ENCODE peak calls at places on chromosomes 7 and 10, in nine cellular contexts. P is DND-41; H is lung; D is fibroblast of lung; F is aorta; M is GM23248; W is lower lobe of right lung; S is CD8-positive, alpha-beta memory T cell; Q is OCI-LY7. C is an unnamed sample.

GRCh38 chr7:42720871-42721835 is 190.7 kb downstream of the C7orf25 start:
- DNase-seq in P (no peak), H (no peak), D (no peak), F (no peak), M (no peak), W (no peak), S (no peak), Q (no peak), C (no peak)

GRCh38 chr10:52870562-52870961 is 98.0 kb upstream of the MBL2 start:
- DNase-seq in P (no peak), H (no peak), D (no peak), F (no peak), M (no peak), W (no peak), S (no peak), Q (no peak), C (no peak)

GRCh38 chr7:83524286-83525075 is 124.5 kb downstream of the SEMA3E start:
- DNase-seq in P (no peak), H (no peak), D (no peak), F (no peak), M (no peak), W (no peak), S (no peak), Q (no peak), C (no peak)

GRCh38 chr10:93656155-93656554 is 43.8 kb downstream of the PDE6C start:
- DNase-seq in P (no peak), H (no peak), D (no peak), F (no peak), M (peak; percentile 22), W (no peak), S (no peak), Q (no peak), C (no peak)

GRCh38 chr7:50584793-50585399 is 19.7 kb upstream of the DDC start:
- DNase-seq in P (no peak), H (no peak), D (no peak), F (no peak), M (no peak), W (no peak), S (no peak), Q (no peak), C (no peak)

GRCh38 chr10:22437620-22438588 is 92.6 kb downstream of the SPAG6 start:
- DNase-seq in P (no peak), H (peak; percentile 34), D (no peak), F (no peak), M (peak; percentile 63), W (no peak), S (no peak), Q (no peak), C (no peak)

GRCh38 chr7:50351267-50351666 is 46.8 kb downstream of the IKZF1 start:
- DNase-seq in P (no peak), H (no peak), D (no peak), F (no peak), M (no peak), W (no peak), S (no peak), Q (no peak), C (peak; percentile 78)

GRCh38 chr7:26398436-26399308 is 107.0 kb downstream of the SNX10 start:
- DNase-seq in P (peak; percentile 16), H (peak; percentile 54), D (peak; percentile 30), F (peak; percentile 81), M (peak; percentile 73), W (peak; percentile 88), S (no peak), Q (peak; percentile 94), C (no peak)

GRCh38 chr10:77403761-77404160 is 233.8 kb downstream of the KCNMA1 start:
- DNase-seq in P (no peak), H (no peak), D (no peak), F (no peak), M (no peak), W (no peak), S (no peak), Q (no peak), C (no peak)

GRCh38 chr10:3054816-3055202 is 12.5 kb upstream of the PFKP start:
- DNase-seq in P (no peak), H (no peak), D (no peak), F (no peak), M (no peak), W (no peak), S (no peak), Q (no peak), C (no peak)

GRCh38 chr7:11021468-11021867 is 47.8 kb downstream of the PHF14 start:
- DNase-seq in P (no peak), H (no peak), D (no peak), F (no peak), M (no peak), W (no peak), S (no peak), Q (no peak), C (no peak)

GRCh38 chr7:122429926-122430325 is 125.4 kb upstream of the FEZF1 start:
- DNase-seq in P (no peak), H (no peak), D (no peak), F (no peak), M (no peak), W (no peak), S (no peak), Q (no peak), C (no peak)

GRCh38 chr10:15764867-15765454 is 45.2 kb upstream of the ITGA8 start:
- DNase-seq in P (no peak), H (no peak), D (no peak), F (no peak), M (no peak), W (no peak), S (no peak), Q (no peak), C (no peak)

GRCh38 chr10:17682236-17682946 is 38.4 kb downstream of the STAM start:
- DNase-seq in P (no peak), H (no peak), D (peak; percentile 12), F (no peak), M (no peak), W (no peak), S (no peak), Q (no peak), C (no peak)

GRCh38 chr7:110522751-110523200 is 568.2 kb upstream of the LRRN3 start:
- DNase-seq in P (peak; percentile 46), H (no peak), D (peak; percentile 11), F (no peak), M (peak; percentile 6), W (no peak), S (no peak), Q (no peak), C (no peak)

DNA sequence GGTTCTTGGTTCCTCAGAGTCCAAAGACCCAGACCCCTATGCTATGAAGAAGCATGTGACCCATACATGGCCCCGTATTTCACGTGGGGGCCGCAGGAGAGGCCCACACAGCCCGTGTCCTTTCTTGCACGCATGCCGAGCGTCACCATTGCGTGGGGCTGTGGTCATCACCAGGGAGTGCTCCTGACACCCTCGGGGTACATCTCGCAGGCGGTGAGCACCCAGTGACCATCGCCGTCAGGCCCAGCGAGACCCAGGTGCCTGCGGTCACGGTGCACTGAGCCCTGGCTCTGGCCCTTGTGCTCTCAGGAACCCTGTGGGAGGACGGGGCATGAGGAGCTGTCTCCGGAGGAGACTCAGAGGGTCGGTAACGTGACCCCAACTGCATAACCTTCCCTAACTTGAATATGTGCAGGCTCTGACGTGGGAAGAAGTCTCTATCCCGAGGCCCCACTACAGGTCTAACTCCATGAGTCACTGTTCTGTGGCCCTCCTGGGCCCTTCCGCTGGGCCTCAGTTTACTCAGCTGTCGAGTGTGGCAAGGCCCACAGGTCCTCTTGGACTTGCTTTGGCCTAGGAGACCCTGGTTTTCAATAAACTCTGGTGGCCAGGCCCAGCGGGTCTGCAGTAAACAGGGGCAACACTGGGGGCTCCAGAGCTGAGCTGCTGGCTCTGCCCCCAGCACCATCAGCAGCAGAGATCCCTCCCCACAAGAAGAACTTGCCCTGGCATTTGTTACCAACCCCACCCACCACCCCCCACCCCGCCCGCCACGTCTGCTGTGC is 503.9 kb downstream of the PTPRN2 start:
- DNase-seq in P (no peak), H (no peak), D (no peak), F (peak; percentile 11), M (no peak), W (no peak), S (no peak), Q (no peak), C (no peak)
- H3K9me3 ChIP-seq in P (no peaks in the 10 kb centered on the region), H (no peaks in the 10 kb centered on the region), D (no peaks in the 10 kb centered on the region), F (peaks cover 2% of the 10 kb centered on the region), M (no peaks in the 10 kb centered on the region), W (no peaks in the 10 kb centered on the region), S (no peaks in the 10 kb centered on the region), Q (no peaks in the 10 kb centered on the region), C (no peaks in the 10 kb centered on the region)

GRCh38 chr7:100626055-100626454 is 13.7 kb downstream of the MOSPD3 start:
- DNase-seq in P (no peak), H (no peak), D (no peak), F (no peak), M (no peak), W (no peak), S (no peak), Q (no peak), C (no peak)
- H3K27ac ChIP-seq in P (peak overlapping the region; percentile 19), H (no peak overlapping the region), D (no peak overlapping the region), F (no peak overlapping the region), M (no peak overlapping the region), W (no peak overlapping the region), S (no peak overlapping the region), Q (no peak overlapping the region), C (peak overlapping the region; percentile 84)

GRCh38 chr10:105605104-105605503 is 964.0 kb downstream of the SORCS3 start:
- DNase-seq in P (no peak), H (no peak), D (no peak), F (no peak), M (no peak), W (no peak), S (no peak), Q (no peak), C (no peak)
- H3K9me3 ChIP-seq in P (no peaks in the 10 kb centered on the region), H (peaks cover 4% of the 10 kb centered on the region), D (no peaks in the 10 kb centered on the region), F (no peaks in the 10 kb centered on the region), M (no peaks in the 10 kb centered on the region), W (no peaks in the 10 kb centered on the region), S (no peaks in the 10 kb centered on the region), Q (no peaks in the 10 kb centered on the region), C (no peaks in the 10 kb centered on the region)

GRCh38 chr10:102409604-102410426 is 8.8 kb downstream of the PSD start:
- DNase-seq in P (no peak), H (no peak), D (no peak), F (no peak), M (peak; percentile 40), W (no peak), S (no peak), Q (no peak), C (no peak)

GRCh38 chr10:102408728-102409603 is 9.6 kb downstream of the PSD start:
- DNase-seq in P (peak; percentile 54), H (no peak), D (peak; percentile 30), F (no peak), M (peak; percentile 73), W (peak; percentile 47), S (peak; percentile 49), Q (no peak), C (peak; percentile 82)

GRCh38 chr10:102408081-102408727 is 10.4 kb downstream of the PSD start:
- DNase-seq in P (no peak), H (no peak), D (no peak), F (no peak), M (peak; percentile 49), W (peak; percentile 22), S (no peak), Q (no peak), C (no peak)

GRCh38 chr10:102405632-102406031 is 10.1 kb downstream of the NFKB2 start:
- DNase-seq in P (peak; percentile 38), H (no peak), D (no peak), F (no peak), M (no peak), W (no peak), S (no peak), Q (no peak), C (no peak)

DNA sequence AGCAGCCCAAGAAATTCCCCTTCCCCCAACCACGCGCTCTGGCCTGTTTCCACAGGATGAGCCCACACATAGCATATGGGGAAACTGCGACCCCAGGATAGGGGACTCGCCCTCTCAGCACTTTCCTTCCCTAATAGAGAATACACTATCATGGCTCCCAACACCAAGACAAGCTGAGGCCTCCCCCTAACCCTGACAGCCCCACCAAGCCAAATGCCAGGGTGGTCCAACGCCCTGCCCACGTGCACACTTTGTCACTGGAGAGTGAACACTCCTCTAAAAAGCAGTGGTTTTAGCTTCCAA is 11.0 kb downstream of the PSD start:
- DNase-seq in P (no peak), H (no peak), D (no peak), F (no peak), M (no peak), W (no peak), S (no peak), Q (no peak), C (no peak)
- H3K27ac ChIP-seq in P (no peak overlapping the region), H (no peak overlapping the region), D (no peak overlapping the region), F (no peak overlapping the region), M (no peak overlapping the region), W (no peak overlapping the region), S (no peak overlapping the region), Q (no peak overlapping the region), C (peak overlapping the region; percentile 63)

C was measured in naive thymus-derived CD4-positive, alpha-beta T cell.